ENCODE peak calls at places on chromosome 17, in five cellular contexts. B is ovary, J is BE2C, Y is IMR-90, X is Panc1. L is an unnamed sample. For H3K4me1, the result is how much of the 10 kb centered on the place peaks cover.

GRCh38 chr17:51516924-51517323 is 256.6 kb downstream of the UTP18 start:
- DNase-seq in B (no peak), J (no peak), Y (no peak), X (no peak), L (no peak)

GRCh38 chr17:69672924-69673323 is 258.4 kb downstream of the MAP2K6 start:
- DNase-seq in B (no peak), J (no peak), Y (peak), X (no peak), L (no peak)

GRCh38 chr17:75078097-75079022 is 9.4 kb upstream of the SLC16A5 start:
- DNase-seq in B (no peak), J (no peak), Y (peak), X (no peak), L (peak)

GRCh38 chr17:17156511-17156910 is 49.6 kb downstream of the PLD6 start:
- DNase-seq in B (no peak), J (no peak), Y (peak), X (no peak), L (no peak)

GRCh38 chr17:48592592-48592991 is 987 bp downstream of the HOXB5 start:
- DNase-seq in B (no peak), J (no peak), Y (peak), X (no peak), L (no peak)

GRCh38 chr17:39699818-39700147 is at the start of gene ERBB2:
- DNase-seq in B (peak), J (no peak), Y (peak), X (no peak), L (peak)

GRCh38 chr17:80678621-80679020 is 134.0 kb downstream of the RPTOR start:
- DNase-seq in B (no peak), J (peak), Y (peak), X (no peak), L (peak)

GRCh38 chr17:42548070-42548837 is 4.5 kb upstream of the HSD17B1 start:
- DNase-seq in B (peak), J (peak), Y (no peak), X (no peak), L (peak)

GRCh38 chr17:62626719-62627218 is 701 bp upstream of the MRC2 start:
- DNase-seq in B (peak), J (peak), Y (peak), X (no peak), L (peak)

GRCh38 chr17:68491864-68492263 is 20.4 kb upstream of the PRKAR1A start:
- DNase-seq in B (peak), J (no peak), Y (no peak), X (no peak), L (no peak)

GRCh38 chr17:13513039-13513405 is 88.7 kb downstream of the HS3ST3A1 start:
- DNase-seq in B (peak), J (peak), Y (peak), X (no peak), L (no peak)

DNA sequence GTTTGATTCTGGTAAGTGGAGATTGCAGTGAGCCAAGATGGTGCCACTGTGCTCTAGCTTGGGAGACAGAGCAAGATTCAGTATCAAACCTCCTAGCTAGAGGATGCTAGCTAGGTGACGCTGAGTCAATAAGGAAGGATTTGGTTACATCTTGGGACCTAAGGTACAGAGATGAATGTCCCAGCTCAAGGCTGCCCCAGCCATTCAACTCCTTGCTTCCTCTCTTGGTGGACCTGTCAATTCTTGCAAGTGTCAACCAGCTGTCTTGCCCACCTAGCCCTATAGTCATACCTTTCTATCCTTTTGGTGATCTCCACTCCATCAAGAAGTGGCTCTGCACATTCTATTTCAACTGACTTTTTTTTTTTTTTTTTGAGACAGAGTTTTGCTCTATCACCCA is 1.4 kb upstream of the MILR1 start:
- DNase-seq in B (no peak), J (no peak), Y (no peak), X (no peak), L (no peak)
- H3K4me1 ChIP-seq in B (under half), J (under half), Y (under half), X (under half), L (under half)

DNA sequence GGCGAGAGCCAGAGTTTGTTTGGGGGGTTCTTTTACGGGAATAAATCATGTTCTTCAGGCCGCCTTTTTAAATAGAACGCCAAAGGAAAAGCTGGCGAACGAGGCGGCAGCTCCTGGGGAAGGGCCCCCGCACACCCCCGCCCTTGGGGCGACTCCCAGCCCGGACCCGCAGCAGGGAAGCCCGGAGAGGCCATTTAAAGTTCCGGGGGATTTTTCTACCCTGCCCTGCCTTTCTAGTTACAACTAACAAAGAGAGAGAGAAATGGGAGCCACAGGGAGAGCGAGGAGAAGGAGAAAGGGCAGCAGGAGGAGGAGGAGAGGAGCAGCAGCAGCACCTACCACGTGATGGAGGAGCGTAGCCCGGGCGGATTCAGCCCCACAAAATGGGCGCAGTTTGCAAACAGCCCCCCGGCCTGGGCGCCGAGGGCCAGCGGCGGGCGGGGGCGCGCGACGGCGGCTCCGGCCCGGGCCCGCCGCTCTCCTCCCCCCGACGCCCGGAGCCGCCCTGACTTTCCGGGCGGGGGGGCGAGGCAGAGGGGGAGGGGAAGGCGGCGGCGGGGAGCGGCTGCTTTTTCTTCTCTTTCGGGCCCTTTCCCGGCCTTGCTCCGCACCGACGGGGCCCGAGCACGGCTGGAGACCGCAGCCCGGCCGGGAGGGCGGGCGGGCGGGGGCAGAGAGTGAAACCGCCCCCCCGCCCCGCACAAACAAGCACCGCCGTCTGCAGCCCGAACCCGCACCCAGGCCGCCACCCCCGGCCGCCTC is 564 bp downstream of the KANSL1 start:
- DNase-seq in B (peak), J (peak), Y (peak), X (no peak), L (peak)
- H3K4me1 ChIP-seq in B (under half), J (under half), Y (under half), X (under half), L (under half)

GRCh38 chr17:45129940-45130639 is 2.2 kb downstream of the PLCD3 start:
- DNase-seq in B (no peak), J (no peak), Y (peak), X (no peak), L (no peak)
- H3K4me1 ChIP-seq in B (under half), J (under half), Y (under half), X (under half), L (under half)

GRCh38 chr17:77087650-77088454 is 52.9 kb upstream of the SEC14L1 start:
- DNase-seq in B (no peak), J (no peak), Y (no peak), X (no peak), L (no peak)
- H3K4me1 ChIP-seq in B (under half), J (under half), Y (under half), X (under half), L (under half)